ENCODE peak calls at places on chromosome 16, in eight cellular contexts. G is A549; V is uterus; I is fibroblast of lung; J is heart left ventricle; Q is aorta; U is Karpas-422; X is effector memory CD4-positive, alpha-beta T cell. C is an unnamed sample.

GRCh38 chr16:3807425-3808123 is 72.9 kb downstream of the CREBBP start:
- DNase-seq in G (no peak), V (no peak), I (no peak), J (no peak), Q (no peak), U (no peak), X (no peak), C (no peak)

GRCh38 chr16:74734361-74735161 is 33.9 kb upstream of the MLKL start:
- DNase-seq in G (no peak), V (no peak), I (no peak), J (no peak), Q (no peak), U (no peak), X (no peak), C (no peak)

GRCh38 chr16:81869326-81869725 is 90.2 kb downstream of the PLCG2 start:
- DNase-seq in G (no peak), V (no peak), I (no peak), J (no peak), Q (no peak), U (no peak), X (no peak), C (no peak)

GRCh38 chr16:74756203-74756602 is 18.4 kb downstream of the FA2H start:
- DNase-seq in G (no peak), V (no peak), I (no peak), J (no peak), Q (no peak), U (no peak), X (no peak), C (no peak)

GRCh38 chr16:71883193-71883848 is 661 bp downstream of the ZNF821 start:
- DNase-seq in G (peak; percentile 31), V (peak; percentile 40), I (no peak), J (peak; percentile 40), Q (peak; percentile 63), U (peak; percentile 62), X (peak; percentile 43), C (no peak)

GRCh38 chr16:7221157-7221556 is 111.5 kb upstream of the RBFOX1 start:
- DNase-seq in G (no peak), V (no peak), I (no peak), J (no peak), Q (no peak), U (no peak), X (no peak), C (no peak)

GRCh38 chr16:47142469-47143328 is 1.0 kb downstream of the NETO2 start:
- DNase-seq in G (peak; percentile 36), V (no peak), I (peak; percentile 60), J (peak; percentile 35), Q (peak; percentile 50), U (peak; percentile 83), X (no peak), C (no peak)

GRCh38 chr16:4869147-4869790 is 22.0 kb downstream of the UBN1 start:
- DNase-seq in G (no peak), V (no peak), I (no peak), J (no peak), Q (no peak), U (no peak), X (no peak), C (no peak)

GRCh38 chr16:9047689-9048301 is 43.6 kb upstream of the HAPSTR1 start:
- DNase-seq in G (peak; percentile 98), V (peak; percentile 87), I (peak; percentile 100), J (peak; percentile 93), Q (peak; percentile 96), U (peak; percentile 54), X (no peak), C (peak; percentile 73)

GRCh38 chr16:70574595-70575271 is 51.1 kb downstream of the SF3B3 start:
- DNase-seq in G (no peak), V (no peak), I (no peak), J (no peak), Q (no peak), U (no peak), X (no peak), C (no peak)

GRCh38 chr16:9316615-9317014 is 225.2 kb downstream of the HAPSTR1 start:
- DNase-seq in G (no peak), V (no peak), I (no peak), J (no peak), Q (no peak), U (no peak), X (no peak), C (no peak)

GRCh38 chr16:14513389-14514107 is 116.5 kb downstream of the PARN start:
- DNase-seq in G (no peak), V (no peak), I (no peak), J (no peak), Q (no peak), U (no peak), X (no peak), C (no peak)

GRCh38 chr16:30615358-30616076 is 5.3 kb upstream of the ZNF689 start:
- DNase-seq in G (peak; percentile 84), V (no peak), I (peak; percentile 28), J (peak; percentile 48), Q (peak; percentile 66), U (peak; percentile 96), X (peak; percentile 44), C (no peak)

GRCh38 chr16:57265850-57266530 is 18.5 kb downstream of the PLLP start:
- DNase-seq in G (no peak), V (no peak), I (no peak), J (peak; percentile 79), Q (peak; percentile 63), U (no peak), X (no peak), C (no peak)

GRCh38 chr16:65793781-65794180 is 572.7 kb upstream of the CDH5 start:
- DNase-seq in G (no peak), V (no peak), I (no peak), J (no peak), Q (no peak), U (no peak), X (no peak), C (no peak)

GRCh38 chr16:55154261-55154660 is 169.7 kb upstream of the IRX6 start:
- DNase-seq in G (no peak), V (no peak), I (no peak), J (no peak), Q (no peak), U (no peak), X (no peak), C (no peak)

GRCh38 chr16:66658143-66658859 is 38.2 kb downstream of the CMTM4 start:
- DNase-seq in G (no peak), V (no peak), I (no peak), J (no peak), Q (no peak), U (no peak), X (no peak), C (no peak)

GRCh38 chr16:86834451-86835035 is 256.2 kb downstream of the FOXL1 start:
- DNase-seq in G (peak; percentile 19), V (no peak), I (peak; percentile 67), J (peak; percentile 44), Q (peak; percentile 47), U (peak; percentile 47), X (no peak), C (peak; percentile 35)

GRCh38 chr16:28883221-28883996 is 5.1 kb downstream of the ATP2A1 start:
- DNase-seq in G (no peak), V (no peak), I (no peak), J (no peak), Q (no peak), U (no peak), X (no peak), C (no peak)

GRCh38 chr16:24670623-24671454 is 58.6 kb upstream of the TNRC6A start:
- DNase-seq in G (peak; percentile 82), V (peak; percentile 84), I (peak; percentile 89), J (peak; percentile 77), Q (peak; percentile 83), U (peak; percentile 39), X (no peak), C (no peak)
- H3K4me3 ChIP-seq in G (no peak overlapping the region), V (no peak overlapping the region), I (no peak overlapping the region), J (peak overlapping the region; percentile 1), Q (no peak overlapping the region), U (no peak overlapping the region), X (no peak overlapping the region), C (no peak overlapping the region)

GRCh38 chr16:89860747-89861304 is 12.6 kb upstream of the TCF25 start:
- DNase-seq in G (peak; percentile 58), V (peak; percentile 50), I (peak; percentile 27), J (peak; percentile 65), Q (peak; percentile 66), U (peak; percentile 92), X (peak; percentile 63), C (no peak)

GRCh38 chr16:89861648-89862047 is 11.7 kb upstream of the TCF25 start:
- DNase-seq in G (no peak), V (no peak), I (no peak), J (no peak), Q (no peak), U (no peak), X (no peak), C (no peak)

GRCh38 chr16:89864421-89864820 is 9.0 kb upstream of the TCF25 start:
- DNase-seq in G (no peak), V (no peak), I (no peak), J (no peak), Q (no peak), U (no peak), X (no peak), C (no peak)

GRCh38 chr16:89863741-89864391 is 9.5 kb upstream of the TCF25 start:
- DNase-seq in G (no peak), V (no peak), I (peak; percentile 14), J (peak; percentile 59), Q (no peak), U (peak; percentile 56), X (peak; percentile 7), C (no peak)

DNA sequence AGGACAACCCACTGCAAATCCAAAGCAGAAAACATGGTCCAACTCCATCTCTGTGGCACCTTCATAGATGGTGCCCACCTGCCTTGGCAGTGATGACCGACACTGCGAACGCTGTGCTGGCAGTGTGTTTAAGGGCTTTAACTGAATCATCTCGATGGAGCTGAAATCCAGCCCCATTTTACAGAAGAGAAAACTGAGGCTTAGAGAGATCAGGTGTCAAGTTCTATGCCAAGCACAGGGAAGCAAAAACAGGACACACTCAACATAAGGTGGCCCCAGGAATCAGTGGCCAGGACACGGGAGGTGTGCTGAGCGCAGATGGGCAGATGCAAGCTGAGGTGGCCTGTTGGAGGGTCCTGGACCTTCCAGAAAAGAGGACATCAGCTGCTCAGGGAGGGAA is 10.7 kb upstream of the TCF25 start:
- DNase-seq in G (no peak), V (no peak), I (no peak), J (no peak), Q (no peak), U (no peak), X (no peak), C (no peak)
- H3K27ac ChIP-seq in G (no peak overlapping the region), V (no peak overlapping the region), I (no peak overlapping the region), J (peak overlapping the region; percentile 73), Q (no peak overlapping the region), U (no peak overlapping the region), X (peak overlapping the region; percentile 60), C (no peak overlapping the region)

GRCh38 chr16:2236362-2237075 is at the start of gene DNASE1L2:
- DNase-seq in G (peak; percentile 52), V (no peak), I (no peak), J (no peak), Q (peak; percentile 65), U (peak; percentile 57), X (no peak), C (no peak)
- H3K4me3 ChIP-seq in G (no peak within 1 kb of the TSS), V (no peak within 1 kb of the TSS), I (no peak within 1 kb of the TSS), J (peak within 1 kb of the TSS; percentile 38), Q (no peak within 1 kb of the TSS), U (no peak within 1 kb of the TSS), X (no peak within 1 kb of the TSS), C (peak within 1 kb of the TSS; percentile 14)

DNA sequence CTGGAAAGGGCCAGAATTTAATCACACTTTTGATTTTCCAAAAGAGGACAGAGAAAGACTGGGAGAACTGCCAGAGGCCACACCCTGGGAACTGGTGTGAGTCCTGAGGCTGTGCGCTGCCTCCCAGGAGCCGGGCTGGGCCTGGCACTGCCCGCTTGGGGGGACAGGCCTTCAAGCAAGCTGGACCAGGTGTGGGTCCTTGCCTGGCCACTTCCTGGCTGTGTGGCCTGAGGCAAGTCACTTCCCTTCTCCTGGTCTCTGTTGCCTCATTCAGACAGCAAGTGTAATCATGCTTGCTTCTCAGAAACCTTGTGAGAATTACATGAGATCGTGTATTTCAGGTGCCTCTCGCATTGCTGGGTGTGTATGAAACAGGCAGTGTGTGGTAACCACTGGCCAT is 143.0 kb downstream of the SNX29 start:
- DNase-seq in G (no peak), V (no peak), I (peak; percentile 33), J (peak; percentile 45), Q (no peak), U (no peak), X (no peak), C (no peak)
- H3K27ac ChIP-seq in G (peak overlapping the region; percentile 26), V (no peak overlapping the region), I (no peak overlapping the region), J (peak overlapping the region; percentile 40), Q (no peak overlapping the region), U (no peak overlapping the region), X (no peak overlapping the region), C (no peak overlapping the region)

C was measured in iPS DF 6.9.